ENCODE peak calls at places on chromosomes 4 and X, in ten cellular contexts. One of them, this sample, is unnamed.
A peak's percentile ranks its signal among the peaks of the same experiment; 100 is the strongest.

GRCh38 chrX:63561425-63561824 is 210.3 kb upstream of the SPIN4 start:
- DNase-seq in BE2C: no peak
- DNase-seq in astrocyte of the spinal cord: no peak
- DNase-seq in uterus: no peak
- DNase-seq in tibial artery: no peak
- DNase-seq in GM06990: no peak
- DNase-seq in OCI-LY7: no peak
- DNase-seq in cardiac fibroblast: peak; percentile 5
- DNase-seq in left ventricle myocardium inferior: no peak
- DNase-seq in cardiac muscle cell: peak; percentile 7
- DNase-seq in this sample: no peak

GRCh38 chr4:158778712-158779111 is 9.9 kb downstream of the FNIP2 start:
- DNase-seq in BE2C: no peak
- DNase-seq in astrocyte of the spinal cord: no peak
- DNase-seq in uterus: no peak
- DNase-seq in tibial artery: no peak
- DNase-seq in GM06990: no peak
- DNase-seq in OCI-LY7: no peak
- DNase-seq in cardiac fibroblast: no peak
- DNase-seq in left ventricle myocardium inferior: no peak
- DNase-seq in cardiac muscle cell: no peak
- DNase-seq in this sample: no peak

GRCh38 chr4:70713453-70714026 is 8.2 kb upstream of the RUFY3 start:
- DNase-seq in BE2C: no peak
- DNase-seq in astrocyte of the spinal cord: no peak
- DNase-seq in uterus: no peak
- DNase-seq in tibial artery: no peak
- DNase-seq in GM06990: no peak
- DNase-seq in OCI-LY7: peak; percentile 44
- DNase-seq in cardiac fibroblast: no peak
- DNase-seq in left ventricle myocardium inferior: no peak
- DNase-seq in cardiac muscle cell: no peak
- DNase-seq in this sample: no peak

GRCh38 chr4:109998867-109999303 is 86.2 kb downstream of the EGF start:
- DNase-seq in BE2C: no peak
- DNase-seq in astrocyte of the spinal cord: peak; percentile 65
- DNase-seq in uterus: no peak
- DNase-seq in tibial artery: no peak
- DNase-seq in GM06990: no peak
- DNase-seq in OCI-LY7: peak; percentile 83
- DNase-seq in cardiac fibroblast: peak; percentile 79
- DNase-seq in left ventricle myocardium inferior: no peak
- DNase-seq in cardiac muscle cell: peak; percentile 73
- DNase-seq in this sample: peak; percentile 51

GRCh38 chrX:69146739-69147138 is 18.5 kb downstream of the PJA1 start:
- DNase-seq in BE2C: no peak
- DNase-seq in astrocyte of the spinal cord: no peak
- DNase-seq in uterus: no peak
- DNase-seq in tibial artery: no peak
- DNase-seq in GM06990: no peak
- DNase-seq in OCI-LY7: no peak
- DNase-seq in cardiac fibroblast: no peak
- DNase-seq in left ventricle myocardium inferior: no peak
- DNase-seq in cardiac muscle cell: no peak
- DNase-seq in this sample: no peak

GRCh38 chrX:110004970-110005369 is 2.1 kb downstream of the TMEM164 start:
- DNase-seq in BE2C: no peak
- DNase-seq in astrocyte of the spinal cord: no peak
- DNase-seq in uterus: no peak
- DNase-seq in tibial artery: no peak
- DNase-seq in GM06990: no peak
- DNase-seq in OCI-LY7: no peak
- DNase-seq in cardiac fibroblast: no peak
- DNase-seq in left ventricle myocardium inferior: no peak
- DNase-seq in cardiac muscle cell: no peak
- DNase-seq in this sample: no peak

GRCh38 chrX:148878371-148878770 is 378.0 kb downstream of the AFF2 start:
- DNase-seq in BE2C: no peak
- DNase-seq in astrocyte of the spinal cord: peak; percentile 67
- DNase-seq in uterus: no peak
- DNase-seq in tibial artery: no peak
- DNase-seq in GM06990: no peak
- DNase-seq in OCI-LY7: no peak
- DNase-seq in cardiac fibroblast: peak; percentile 68
- DNase-seq in left ventricle myocardium inferior: no peak
- DNase-seq in cardiac muscle cell: no peak
- DNase-seq in this sample: no peak

GRCh38 chr4:113881256-113881655 is 98.2 kb downstream of the ARSJ start:
- DNase-seq in BE2C: no peak
- DNase-seq in astrocyte of the spinal cord: peak; percentile 33
- DNase-seq in uterus: no peak
- DNase-seq in tibial artery: no peak
- DNase-seq in GM06990: no peak
- DNase-seq in OCI-LY7: no peak
- DNase-seq in cardiac fibroblast: peak; percentile 53
- DNase-seq in left ventricle myocardium inferior: no peak
- DNase-seq in cardiac muscle cell: no peak
- DNase-seq in this sample: no peak

GRCh38 chrX:152989292-152989658 is 4.6 kb downstream of the PNMA5 start:
- DNase-seq in BE2C: no peak
- DNase-seq in astrocyte of the spinal cord: peak; percentile 13
- DNase-seq in uterus: no peak
- DNase-seq in tibial artery: no peak
- DNase-seq in GM06990: no peak
- DNase-seq in OCI-LY7: no peak
- DNase-seq in cardiac fibroblast: peak; percentile 5
- DNase-seq in left ventricle myocardium inferior: no peak
- DNase-seq in cardiac muscle cell: no peak
- DNase-seq in this sample: no peak

GRCh38 chrX:115690554-115691216 is 129.7 kb downstream of the PLS3 start:
- DNase-seq in BE2C: peak; percentile 56
- DNase-seq in astrocyte of the spinal cord: peak; percentile 88
- DNase-seq in uterus: peak; percentile 41
- DNase-seq in tibial artery: peak; percentile 40
- DNase-seq in GM06990: no peak
- DNase-seq in OCI-LY7: peak; percentile 31
- DNase-seq in cardiac fibroblast: peak; percentile 91
- DNase-seq in left ventricle myocardium inferior: no peak
- DNase-seq in cardiac muscle cell: peak; percentile 87
- DNase-seq in this sample: no peak

GRCh38 chr4:143156853-143157252 is 27.9 kb upstream of the USP38 start:
- DNase-seq in BE2C: no peak
- DNase-seq in astrocyte of the spinal cord: no peak
- DNase-seq in uterus: no peak
- DNase-seq in tibial artery: no peak
- DNase-seq in GM06990: no peak
- DNase-seq in OCI-LY7: no peak
- DNase-seq in cardiac fibroblast: no peak
- DNase-seq in left ventricle myocardium inferior: no peak
- DNase-seq in cardiac muscle cell: no peak
- DNase-seq in this sample: no peak

DNA sequence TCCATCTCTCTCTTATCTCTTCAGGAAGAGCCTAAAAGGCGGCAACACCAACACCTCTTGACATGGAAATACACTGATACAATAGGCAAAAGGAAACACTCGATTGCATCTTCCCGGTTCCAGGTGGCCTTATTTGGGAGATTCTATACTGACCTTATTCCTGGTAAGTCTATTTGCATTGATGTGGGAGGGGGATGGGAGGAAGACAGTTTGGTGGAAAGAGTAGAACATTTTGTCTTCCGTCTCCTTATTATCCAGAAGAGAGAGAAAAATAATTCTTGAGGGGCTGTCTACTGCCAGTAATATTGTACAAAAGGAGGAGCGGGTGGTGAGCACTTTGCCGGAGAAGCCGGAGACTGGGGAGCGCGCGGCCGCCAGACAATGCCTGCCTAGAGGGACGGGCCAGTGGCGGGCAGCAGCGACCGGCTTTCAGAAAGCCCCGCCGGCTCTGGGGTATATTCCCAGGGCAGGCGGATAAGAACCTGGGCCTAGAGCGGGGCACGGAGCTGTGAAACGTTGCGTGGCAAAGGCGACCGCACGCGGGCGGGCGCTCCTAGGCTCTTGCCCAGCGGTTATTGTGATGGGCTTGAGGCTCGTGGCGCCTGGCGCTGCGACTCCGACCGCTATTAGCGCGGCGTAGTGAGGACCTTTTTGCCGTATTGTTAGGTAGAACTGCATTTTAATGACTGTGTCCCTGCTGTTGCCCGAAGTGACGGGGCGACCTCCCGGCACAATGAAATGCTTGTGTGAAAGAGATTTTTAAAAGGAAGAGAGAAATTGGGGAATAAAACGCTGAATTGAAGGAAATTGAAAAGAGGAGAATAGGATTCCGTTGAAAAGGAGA is 520 bp downstream of the PRDM8 start:
- DNase-seq in BE2C: peak; percentile 60
- DNase-seq in astrocyte of the spinal cord: no peak
- DNase-seq in uterus: no peak
- DNase-seq in tibial artery: peak; percentile 34
- DNase-seq in GM06990: no peak
- DNase-seq in OCI-LY7: no peak
- DNase-seq in cardiac fibroblast: no peak
- DNase-seq in left ventricle myocardium inferior: no peak
- DNase-seq in cardiac muscle cell: peak; percentile 56
- DNase-seq in this sample: no peak
- H3K4me3 ChIP-seq in BE2C: peak overlapping the region; percentile 65
- H3K4me3 ChIP-seq in astrocyte of the spinal cord: peak overlapping the region; percentile 48
- H3K4me3 ChIP-seq in uterus: peak overlapping the region; percentile 24
- H3K4me3 ChIP-seq in tibial artery: peak overlapping the region; percentile 43
- H3K4me3 ChIP-seq in GM06990: no peak overlapping the region
- H3K4me3 ChIP-seq in OCI-LY7: no peak overlapping the region
- H3K4me3 ChIP-seq in cardiac fibroblast: peak overlapping the region; percentile 26
- H3K4me3 ChIP-seq in left ventricle myocardium inferior: peak overlapping the region; percentile 59
- H3K4me3 ChIP-seq in cardiac muscle cell: peak overlapping the region; percentile 22
- H3K4me3 ChIP-seq in this sample: peak overlapping the region; percentile 34

DNA sequence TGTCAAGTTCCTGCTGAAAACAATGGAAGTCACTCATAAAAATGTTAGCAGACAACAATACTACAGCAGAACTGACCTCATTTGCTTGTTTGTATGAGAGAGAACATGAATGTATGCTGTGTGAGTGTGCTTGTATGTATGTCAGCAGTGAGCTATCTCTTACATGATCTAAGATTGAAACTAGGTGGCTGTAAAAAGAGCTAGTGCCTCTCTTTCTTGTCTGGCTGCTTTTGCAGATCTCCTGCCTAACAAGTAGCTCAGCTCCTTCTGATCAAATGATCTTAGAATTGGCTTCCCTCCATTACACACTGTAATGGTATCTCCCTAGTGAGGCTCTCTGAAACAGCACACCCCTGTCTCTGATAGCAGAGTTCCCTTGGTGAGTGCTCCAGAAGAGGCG is 20.7 kb downstream of the PAK3 start:
- DNase-seq in BE2C: no peak
- DNase-seq in astrocyte of the spinal cord: no peak
- DNase-seq in uterus: no peak
- DNase-seq in tibial artery: no peak
- DNase-seq in GM06990: no peak
- DNase-seq in OCI-LY7: no peak
- DNase-seq in cardiac fibroblast: no peak
- DNase-seq in left ventricle myocardium inferior: no peak
- DNase-seq in cardiac muscle cell: no peak
- DNase-seq in this sample: no peak
- H3K4me3 ChIP-seq in BE2C: no peak overlapping the region
- H3K4me3 ChIP-seq in astrocyte of the spinal cord: no peak overlapping the region
- H3K4me3 ChIP-seq in uterus: no peak overlapping the region
- H3K4me3 ChIP-seq in tibial artery: no peak overlapping the region
- H3K4me3 ChIP-seq in GM06990: no peak overlapping the region
- H3K4me3 ChIP-seq in OCI-LY7: no peak overlapping the region
- H3K4me3 ChIP-seq in cardiac fibroblast: no peak overlapping the region
- H3K4me3 ChIP-seq in left ventricle myocardium inferior: no peak overlapping the region
- H3K4me3 ChIP-seq in cardiac muscle cell: no peak overlapping the region
- H3K4me3 ChIP-seq in this sample: no peak overlapping the region

GRCh38 chr4:39702716-39703115 is 4.8 kb downstream of the UBE2K start:
- DNase-seq in BE2C: no peak
- DNase-seq in astrocyte of the spinal cord: no peak
- DNase-seq in uterus: no peak
- DNase-seq in tibial artery: no peak
- DNase-seq in GM06990: no peak
- DNase-seq in OCI-LY7: no peak
- DNase-seq in cardiac fibroblast: no peak
- DNase-seq in left ventricle myocardium inferior: no peak
- DNase-seq in cardiac muscle cell: no peak
- DNase-seq in this sample: no peak

GRCh38 chr4:39698424-39699009 is 581 bp downstream of the UBE2K start:
- DNase-seq in BE2C: peak; percentile 47
- DNase-seq in astrocyte of the spinal cord: peak; percentile 37
- DNase-seq in uterus: peak; percentile 48
- DNase-seq in tibial artery: peak; percentile 44
- DNase-seq in GM06990: no peak
- DNase-seq in OCI-LY7: no peak
- DNase-seq in cardiac fibroblast: peak; percentile 32
- DNase-seq in left ventricle myocardium inferior: peak; percentile 44
- DNase-seq in cardiac muscle cell: peak; percentile 59
- DNase-seq in this sample: no peak

GRCh38 chr4:39699676-39700409 is 1.9 kb downstream of the UBE2K start:
- DNase-seq in BE2C: no peak
- DNase-seq in astrocyte of the spinal cord: peak; percentile 37
- DNase-seq in uterus: no peak
- DNase-seq in tibial artery: no peak
- DNase-seq in GM06990: no peak
- DNase-seq in OCI-LY7: peak; percentile 30
- DNase-seq in cardiac fibroblast: peak; percentile 63
- DNase-seq in left ventricle myocardium inferior: no peak
- DNase-seq in cardiac muscle cell: no peak
- DNase-seq in this sample: no peak

GRCh38 chr4:39697740-39698423 is at the start of gene UBE2K:
- DNase-seq in BE2C: peak; percentile 94
- DNase-seq in astrocyte of the spinal cord: peak; percentile 86
- DNase-seq in uterus: peak; percentile 91
- DNase-seq in tibial artery: peak; percentile 80
- DNase-seq in GM06990: peak; percentile 95
- DNase-seq in OCI-LY7: peak; percentile 93
- DNase-seq in cardiac fibroblast: peak; percentile 86
- DNase-seq in left ventricle myocardium inferior: peak; percentile 91
- DNase-seq in cardiac muscle cell: peak; percentile 93
- DNase-seq in this sample: peak; percentile 87

GRCh38 chr4:39700500-39700899 is 2.6 kb downstream of the UBE2K start:
- DNase-seq in BE2C: no peak
- DNase-seq in astrocyte of the spinal cord: no peak
- DNase-seq in uterus: no peak
- DNase-seq in tibial artery: no peak
- DNase-seq in GM06990: no peak
- DNase-seq in OCI-LY7: no peak
- DNase-seq in cardiac fibroblast: no peak
- DNase-seq in left ventricle myocardium inferior: no peak
- DNase-seq in cardiac muscle cell: no peak
- DNase-seq in this sample: no peak
- H3K4me3 ChIP-seq in BE2C: peak overlapping the region; percentile 78
- H3K4me3 ChIP-seq in astrocyte of the spinal cord: peak overlapping the region; percentile 87
- H3K4me3 ChIP-seq in uterus: peak overlapping the region; percentile 61
- H3K4me3 ChIP-seq in tibial artery: no peak overlapping the region
- H3K4me3 ChIP-seq in GM06990: peak overlapping the region; percentile 91
- H3K4me3 ChIP-seq in OCI-LY7: peak overlapping the region; percentile 98
- H3K4me3 ChIP-seq in cardiac fibroblast: no peak overlapping the region
- H3K4me3 ChIP-seq in left ventricle myocardium inferior: peak overlapping the region; percentile 93
- H3K4me3 ChIP-seq in cardiac muscle cell: peak overlapping the region; percentile 67
- H3K4me3 ChIP-seq in this sample: peak overlapping the region; percentile 10

DNA sequence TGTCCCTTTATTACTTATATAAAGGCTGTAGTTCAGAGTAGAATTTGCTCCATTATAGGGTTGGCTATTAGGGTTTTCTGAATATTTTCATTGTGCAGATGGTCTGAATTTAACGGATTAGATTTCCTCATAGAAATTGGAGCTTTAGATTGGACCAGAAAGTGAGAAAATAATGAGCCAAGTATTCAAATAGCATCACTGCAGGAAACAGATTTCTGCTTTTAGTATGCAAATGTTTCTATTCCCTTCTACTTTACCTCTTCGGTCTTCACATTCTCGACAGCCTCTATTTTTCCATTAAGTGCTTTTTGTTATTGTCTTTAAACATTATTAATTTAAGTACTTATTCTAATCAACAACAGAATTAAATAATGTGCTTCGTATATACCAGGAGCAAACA is 55.4 kb downstream of the TRIM2 start:
- DNase-seq in BE2C: no peak
- DNase-seq in astrocyte of the spinal cord: no peak
- DNase-seq in uterus: no peak
- DNase-seq in tibial artery: no peak
- DNase-seq in GM06990: no peak
- DNase-seq in OCI-LY7: no peak
- DNase-seq in cardiac fibroblast: no peak
- DNase-seq in left ventricle myocardium inferior: no peak
- DNase-seq in cardiac muscle cell: no peak
- DNase-seq in this sample: no peak
- H3K4me3 ChIP-seq in BE2C: peak overlapping the region; percentile 4
- H3K4me3 ChIP-seq in astrocyte of the spinal cord: no peak overlapping the region
- H3K4me3 ChIP-seq in uterus: no peak overlapping the region
- H3K4me3 ChIP-seq in tibial artery: no peak overlapping the region
- H3K4me3 ChIP-seq in GM06990: no peak overlapping the region
- H3K4me3 ChIP-seq in OCI-LY7: no peak overlapping the region
- H3K4me3 ChIP-seq in cardiac fibroblast: no peak overlapping the region
- H3K4me3 ChIP-seq in left ventricle myocardium inferior: no peak overlapping the region
- H3K4me3 ChIP-seq in cardiac muscle cell: no peak overlapping the region
- H3K4me3 ChIP-seq in this sample: no peak overlapping the region

This sample was measured in CD8-positive, alpha-beta memory T cell.